ENCODE peak calls at places on chromosomes 4 and X, in four cellular contexts. Q, C, J and X are unnamed samples.
A peak's percentile ranks its signal among the peaks of the same experiment; 100 is the strongest.

GRCh38 chrX:2888309-2888708 is 40.8 kb downstream of the ARSD start:
- DNase-seq in Q (no peak), C (no peak), J (no peak), X (no peak)

GRCh38 chr4:114780205-114780604 is 181.6 kb downstream of the UGT8 start:
- DNase-seq in Q (peak; percentile 7), C (no peak), J (no peak), X (no peak)

GRCh38 chrX:70470850-70471289 is 26.2 kb downstream of the DLG3 start:
- DNase-seq in Q (peak; percentile 18), C (no peak), J (no peak), X (no peak)

GRCh38 chrX:17812763-17813162 is 48.3 kb downstream of the RAI2 start:
- DNase-seq in Q (no peak), C (peak; percentile 33), J (no peak), X (no peak)

GRCh38 chrX:74119016-74119910 is 184.7 kb upstream of the ZCCHC13 start:
- DNase-seq in Q (peak; percentile 57), C (no peak), J (peak; percentile 10), X (no peak)

GRCh38 chrX:113510586-113510985 is 670.0 kb upstream of the AMOT start:
- DNase-seq in Q (no peak), C (no peak), J (no peak), X (no peak)

GRCh38 chr4:122842984-122843531 is 16.4 kb downstream of the FGF2 start:
- DNase-seq in Q (no peak), C (no peak), J (no peak), X (no peak)

GRCh38 chr4:9384126-9384525 is 21.2 kb downstream of the USP17L30 start:
- DNase-seq in Q (no peak), C (no peak), J (no peak), X (no peak)

GRCh38 chr4:156656911-156657310 is 314.7 kb downstream of the PDGFC start:
- DNase-seq in Q (no peak), C (no peak), J (no peak), X (no peak)

GRCh38 chrX:154596290-154596929 is 11.5 kb downstream of the CTAG1A start:
- DNase-seq in Q (peak; percentile 16), C (no peak), J (no peak), X (no peak)

GRCh38 chr4:185599151-185599648 is 63.9 kb upstream of the PDLIM3 start:
- DNase-seq in Q (no peak), C (no peak), J (no peak), X (no peak)

GRCh38 chrX:123773258-123773978 is 40.6 kb upstream of the THOC2 start:
- DNase-seq in Q (no peak), C (no peak), J (no peak), X (no peak)

GRCh38 chr4:6415306-6415705 is 57.1 kb downstream of the PPP2R2C start:
- DNase-seq in Q (no peak), C (no peak), J (no peak), X (no peak)

GRCh38 chr4:86302242-86302641 is 57.6 kb downstream of the MAPK10 start:
- DNase-seq in Q (peak; percentile 1), C (no peak), J (no peak), X (no peak)

GRCh38 chr4:61520688-61521160 is 320.6 kb downstream of the ADGRL3 start:
- DNase-seq in Q (peak; percentile 11), C (no peak), J (no peak), X (no peak)

GRCh38 chr4:6263541-6264540 is 5.8 kb upstream of the WFS1 start:
- DNase-seq in Q (peak; percentile 63), C (no peak), J (no peak), X (no peak)

GRCh38 chr4:108163352-108163751 is 5.4 kb downstream of the LEF1 start:
- DNase-seq in Q (no peak), C (no peak), J (no peak), X (no peak)

GRCh38 chr4:16029329-16029728 is 54.5 kb downstream of the PROM1 start:
- DNase-seq in Q (peak; percentile 79), C (no peak), J (no peak), X (no peak)

GRCh38 chrX:20802036-20802435 is 535.3 kb upstream of the RPS6KA3 start:
- DNase-seq in Q (no peak), C (no peak), J (no peak), X (no peak)

GRCh38 chrX:40423299-40423698 is 157.5 kb upstream of the ATP6AP2 start:
- DNase-seq in Q (no peak), C (no peak), J (no peak), X (no peak)

GRCh38 chr4:139794158-139794954 is 128.7 kb downstream of the MGST2 start:
- DNase-seq in Q (peak; percentile 36), C (no peak), J (no peak), X (no peak)

GRCh38 chrX:97234471-97235097 is 350.9 kb downstream of the RPA4 start:
- DNase-seq in Q (no peak), C (no peak), J (no peak), X (peak; percentile 27)

GRCh38 chr4:6126971-6127745 is 73.2 kb downstream of the JAKMIP1 start:
- DNase-seq in Q (no peak), C (no peak), J (no peak), X (no peak)

GRCh38 chrX:44157293-44157692 is 184.1 kb upstream of the NDP start:
- DNase-seq in Q (no peak), C (no peak), J (no peak), X (no peak)

GRCh38 chr4:65195666-65196065 is 474.6 kb downstream of the EPHA5 start:
- DNase-seq in Q (no peak), C (no peak), J (no peak), X (no peak)

GRCh38 chr4:121096174-121096573 is 23.8 kb upstream of the NDNF start:
- DNase-seq in Q (no peak), C (no peak), J (no peak), X (no peak)

GRCh38 chr4:8919651-8920288 is 48.1 kb upstream of the HMX1 start:
- DNase-seq in Q (no peak), C (peak; percentile 1), J (no peak), X (no peak)

GRCh38 chr4:143085224-143085623 is 99.5 kb upstream of the USP38 start:
- DNase-seq in Q (peak; percentile 8), C (no peak), J (no peak), X (no peak)
- TF ChIP-seq ELK1 in Q (no peak), C (no peak), J (no peak), X (no peak)

DNA sequence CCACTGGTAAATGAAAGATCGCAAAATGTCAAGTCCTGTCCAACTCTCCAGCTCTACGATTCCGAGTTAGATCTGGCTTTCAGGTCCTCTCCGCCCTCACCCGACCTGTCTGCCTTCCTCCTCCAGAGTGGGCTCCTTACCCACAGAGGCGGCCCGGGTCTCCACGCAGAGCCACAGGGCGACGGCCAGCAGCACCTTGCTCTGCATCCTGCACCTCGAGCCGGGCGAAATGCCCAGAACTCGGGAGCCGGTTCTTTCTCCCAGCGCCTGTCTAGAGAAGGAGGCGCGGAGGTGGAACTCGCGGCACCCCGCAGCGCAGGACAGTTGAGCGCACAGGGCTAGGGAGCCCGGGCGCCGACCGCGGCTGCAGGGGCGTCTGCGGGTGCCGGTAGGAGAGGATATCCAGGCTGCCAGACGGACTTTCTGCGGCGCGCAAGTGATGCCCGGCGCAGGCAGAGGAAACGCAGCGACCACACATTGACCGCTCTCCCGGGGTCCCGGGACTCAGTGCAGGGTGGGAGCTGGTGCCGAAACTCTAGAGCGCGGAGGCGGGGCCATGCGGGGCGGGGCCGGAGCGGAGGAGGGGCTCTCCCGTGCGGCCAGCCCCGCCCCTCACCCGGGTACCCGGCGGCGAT is at the start of gene KDR:
- DNase-seq in Q (no peak), C (peak; percentile 15), J (no peak), X (no peak)
- TF ChIP-seq ELK1 in Q (no peak), C (no peak), J (no peak), X (no peak)

GRCh38 chr4:102429553-102429952 is 71.6 kb upstream of the NFKB1 start:
- DNase-seq in Q (peak; percentile 75), C (no peak), J (peak; percentile 40), X (no peak)
- TF ChIP-seq ELK1 in Q (no peak), C (no peak), J (no peak), X (no peak)

GRCh38 chrX:12563121-12563520 is 228.1 kb upstream of the PRPS2 start:
- DNase-seq in Q (peak; percentile 38), C (no peak), J (no peak), X (no peak)

GRCh38 chrX:12567857-12568256 is 223.4 kb upstream of the PRPS2 start:
- DNase-seq in Q (peak; percentile 13), C (no peak), J (no peak), X (no peak)

DNA sequence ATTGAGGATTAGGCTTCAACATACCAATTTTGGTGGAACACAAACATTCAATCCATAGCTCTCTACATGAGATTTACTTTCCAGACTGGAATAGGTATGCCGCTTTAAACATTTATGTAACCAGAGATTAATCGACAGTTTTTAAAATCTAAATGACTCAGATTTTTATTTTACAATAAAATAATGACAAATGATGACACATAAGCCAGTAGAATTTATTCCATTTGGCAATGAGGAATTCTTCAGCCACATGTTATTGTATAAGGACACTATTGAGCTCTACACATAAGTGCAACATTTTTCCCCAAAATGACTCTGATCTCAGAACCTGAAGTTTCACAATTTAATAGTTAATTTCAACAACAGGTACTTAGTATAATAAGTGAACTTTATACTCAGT is 227.0 kb upstream of the PRPS2 start:
- DNase-seq in Q (no peak), C (no peak), J (no peak), X (no peak)
- TF ChIP-seq ELK1 in Q (no peak), C (no peak), J (no peak), X (no peak)

DNA sequence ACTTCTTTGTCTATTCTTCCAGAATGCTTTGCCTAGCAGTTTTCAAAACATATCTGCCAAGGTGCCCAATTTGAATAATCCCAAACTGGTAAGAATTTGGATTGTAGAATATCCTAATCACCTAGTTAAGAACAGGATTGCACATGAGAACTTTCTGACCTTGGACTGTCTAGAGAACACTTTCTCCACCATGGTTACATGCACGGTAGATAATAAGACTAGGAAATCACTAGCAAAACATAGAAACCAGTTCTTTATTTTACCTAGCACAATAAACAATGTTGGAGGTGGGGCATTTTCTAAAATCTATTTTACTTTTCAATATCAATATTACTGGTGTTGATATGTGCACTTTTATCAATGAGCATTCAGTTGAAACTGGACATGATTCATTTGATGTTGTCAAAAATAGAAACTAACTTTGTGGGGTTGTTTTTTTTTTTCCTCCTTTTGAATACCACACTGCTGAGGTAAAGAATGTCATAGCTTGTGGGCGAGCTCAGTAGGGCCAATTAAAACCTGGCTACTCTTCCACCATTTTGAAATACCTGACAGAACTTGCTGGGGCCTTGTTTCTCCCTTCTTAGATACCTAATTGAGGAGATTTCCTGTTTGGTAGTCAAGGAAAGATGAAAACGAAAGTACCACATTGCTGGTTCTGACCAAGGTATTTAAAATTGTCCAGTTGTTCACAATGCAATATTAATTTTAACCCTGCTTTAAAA is 10.4 kb downstream of the MID1IP1 start:
- DNase-seq in Q (no peak), C (no peak), J (no peak), X (no peak)
- TF ChIP-seq ELK1 in Q (no peak), C (no peak), J (no peak), X (no peak)

GRCh38 chrX:77451041-77451440 is 3.9 kb downstream of the FGF16 start:
- DNase-seq in Q (peak; percentile 52), C (no peak), J (no peak), X (no peak)
- TF ChIP-seq ELK1 in Q (no peak), C (no peak), J (no peak), X (no peak)

GRCh38 chrX:153522259-153522658 is 4.8 kb downstream of the ATP2B3 start:
- DNase-seq in Q (no peak), C (peak; percentile 37), J (no peak), X (no peak)
- TF ChIP-seq ELK1 in Q (no peak), C (no peak), J (no peak), X (no peak)

GRCh38 chrX:37599735-37600134 is 28.3 kb downstream of the LANCL3 start:
- DNase-seq in Q (no peak), C (no peak), J (no peak), X (no peak)
- TF ChIP-seq ELK1 in Q (no peak), C (no peak), J (no peak), X (no peak)